ENCODE peak calls at places on chromosomes 12 and 14, in nine cellular contexts. One of them, this sample, is unnamed.

GRCh38 chr12:69332815-69333358 is 15.3 kb upstream of the LYZ start:
- DNase-seq in left ventricle myocardium inferior: no peak
- DNase-seq in sigmoid colon: no peak
- DNase-seq in psoas muscle: no peak
- DNase-seq in SK-N-SH: no peak
- DNase-seq in CD4-positive, alpha-beta T cell: no peak
- DNase-seq in ovary: no peak
- DNase-seq in PC-9: no peak
- DNase-seq in CD8-positive, alpha-beta memory T cell: no peak
- DNase-seq in this sample: no peak

GRCh38 chr14:98143566-98143965 is 1128.4 kb downstream of the BCL11B start:
- DNase-seq in CD4-positive, alpha-beta T cell: no peak
- DNase-seq in psoas muscle: no peak
- DNase-seq in PC-9: no peak
- DNase-seq in CD8-positive, alpha-beta memory T cell: no peak
- DNase-seq in sigmoid colon: no peak
- DNase-seq in SK-N-SH: no peak
- DNase-seq in left ventricle myocardium inferior: no peak
- DNase-seq in ovary: no peak
- DNase-seq in this sample: no peak

GRCh38 chr12:89345830-89346740 is 6.2 kb downstream of the DUSP6 start:
- DNase-seq in psoas muscle: peak
- DNase-seq in SK-N-SH: peak
- DNase-seq in sigmoid colon: peak
- DNase-seq in CD4-positive, alpha-beta T cell: no peak
- DNase-seq in CD8-positive, alpha-beta memory T cell: peak
- DNase-seq in PC-9: no peak
- DNase-seq in left ventricle myocardium inferior: peak
- DNase-seq in ovary: no peak
- DNase-seq in this sample: peak

GRCh38 chr12:19404232-19404880 is 34.9 kb upstream of the AEBP2 start:
- DNase-seq in ovary: no peak
- DNase-seq in CD4-positive, alpha-beta T cell: no peak
- DNase-seq in SK-N-SH: no peak
- DNase-seq in psoas muscle: no peak
- DNase-seq in PC-9: no peak
- DNase-seq in left ventricle myocardium inferior: no peak
- DNase-seq in CD8-positive, alpha-beta memory T cell: peak
- DNase-seq in sigmoid colon: no peak
- DNase-seq in this sample: no peak

GRCh38 chr12:2845280-2845679 is 10.4 kb upstream of the NRIP2 start:
- DNase-seq in left ventricle myocardium inferior: peak
- DNase-seq in sigmoid colon: no peak
- DNase-seq in ovary: peak
- DNase-seq in SK-N-SH: no peak
- DNase-seq in CD8-positive, alpha-beta memory T cell: no peak
- DNase-seq in psoas muscle: no peak
- DNase-seq in PC-9: no peak
- DNase-seq in CD4-positive, alpha-beta T cell: no peak
- DNase-seq in this sample: no peak

GRCh38 chr14:65025818-65026217 is 39.1 kb downstream of the FNTB start:
- DNase-seq in sigmoid colon: no peak
- DNase-seq in CD4-positive, alpha-beta T cell: no peak
- DNase-seq in PC-9: no peak
- DNase-seq in psoas muscle: no peak
- DNase-seq in left ventricle myocardium inferior: no peak
- DNase-seq in ovary: no peak
- DNase-seq in CD8-positive, alpha-beta memory T cell: no peak
- DNase-seq in SK-N-SH: no peak
- DNase-seq in this sample: no peak

GRCh38 chr12:99957866-99958466 is 26.8 kb downstream of the ANKS1B start:
- DNase-seq in CD8-positive, alpha-beta memory T cell: no peak
- DNase-seq in psoas muscle: no peak
- DNase-seq in left ventricle myocardium inferior: no peak
- DNase-seq in ovary: no peak
- DNase-seq in SK-N-SH: no peak
- DNase-seq in PC-9: no peak
- DNase-seq in sigmoid colon: no peak
- DNase-seq in CD4-positive, alpha-beta T cell: no peak
- DNase-seq in this sample: no peak

GRCh38 chr12:2764398-2764797 is 30.4 kb upstream of the FKBP4 start:
- DNase-seq in CD8-positive, alpha-beta memory T cell: no peak
- DNase-seq in psoas muscle: no peak
- DNase-seq in SK-N-SH: no peak
- DNase-seq in CD4-positive, alpha-beta T cell: no peak
- DNase-seq in ovary: no peak
- DNase-seq in PC-9: no peak
- DNase-seq in left ventricle myocardium inferior: no peak
- DNase-seq in sigmoid colon: no peak
- DNase-seq in this sample: no peak

GRCh38 chr14:100498068-100498467 is 89.1 kb downstream of the BEGAIN start:
- DNase-seq in CD8-positive, alpha-beta memory T cell: no peak
- DNase-seq in PC-9: no peak
- DNase-seq in ovary: no peak
- DNase-seq in SK-N-SH: no peak
- DNase-seq in CD4-positive, alpha-beta T cell: no peak
- DNase-seq in left ventricle myocardium inferior: no peak
- DNase-seq in sigmoid colon: no peak
- DNase-seq in psoas muscle: no peak
- DNase-seq in this sample: no peak

GRCh38 chr14:68685419-68686211 is 107.3 kb downstream of the ZFP36L1 start:
- DNase-seq in psoas muscle: peak
- DNase-seq in sigmoid colon: peak
- DNase-seq in CD8-positive, alpha-beta memory T cell: peak
- DNase-seq in ovary: no peak
- DNase-seq in SK-N-SH: no peak
- DNase-seq in CD4-positive, alpha-beta T cell: peak
- DNase-seq in PC-9: peak
- DNase-seq in left ventricle myocardium inferior: no peak
- DNase-seq in this sample: peak

GRCh38 chr12:108133482-108133881 is 4.4 kb downstream of the WSCD2 start:
- DNase-seq in SK-N-SH: no peak
- DNase-seq in CD4-positive, alpha-beta T cell: no peak
- DNase-seq in CD8-positive, alpha-beta memory T cell: no peak
- DNase-seq in ovary: no peak
- DNase-seq in PC-9: no peak
- DNase-seq in left ventricle myocardium inferior: peak
- DNase-seq in psoas muscle: no peak
- DNase-seq in sigmoid colon: no peak
- DNase-seq in this sample: no peak

GRCh38 chr12:16118586-16118985 is 158.9 kb downstream of the SLC15A5 start:
- DNase-seq in CD4-positive, alpha-beta T cell: no peak
- DNase-seq in left ventricle myocardium inferior: no peak
- DNase-seq in ovary: no peak
- DNase-seq in psoas muscle: no peak
- DNase-seq in CD8-positive, alpha-beta memory T cell: no peak
- DNase-seq in PC-9: no peak
- DNase-seq in sigmoid colon: no peak
- DNase-seq in SK-N-SH: no peak
- DNase-seq in this sample: no peak

GRCh38 chr12:111102062-111102735 is 181.8 kb upstream of the MYL2 start:
- DNase-seq in sigmoid colon: no peak
- DNase-seq in SK-N-SH: no peak
- DNase-seq in ovary: no peak
- DNase-seq in CD4-positive, alpha-beta T cell: no peak
- DNase-seq in CD8-positive, alpha-beta memory T cell: no peak
- DNase-seq in PC-9: no peak
- DNase-seq in psoas muscle: no peak
- DNase-seq in left ventricle myocardium inferior: no peak
- DNase-seq in this sample: peak

GRCh38 chr12:111100003-111100402 is 179.6 kb upstream of the MYL2 start:
- DNase-seq in ovary: no peak
- DNase-seq in SK-N-SH: no peak
- DNase-seq in left ventricle myocardium inferior: no peak
- DNase-seq in psoas muscle: no peak
- DNase-seq in PC-9: no peak
- DNase-seq in sigmoid colon: no peak
- DNase-seq in CD8-positive, alpha-beta memory T cell: no peak
- DNase-seq in CD4-positive, alpha-beta T cell: no peak
- DNase-seq in this sample: no peak

GRCh38 chr12:111100554-111100953 is 180.2 kb upstream of the MYL2 start:
- DNase-seq in CD8-positive, alpha-beta memory T cell: no peak
- DNase-seq in left ventricle myocardium inferior: no peak
- DNase-seq in CD4-positive, alpha-beta T cell: no peak
- DNase-seq in psoas muscle: no peak
- DNase-seq in SK-N-SH: no peak
- DNase-seq in sigmoid colon: no peak
- DNase-seq in PC-9: no peak
- DNase-seq in ovary: no peak
- DNase-seq in this sample: no peak

GRCh38 chr12:111101003-111101402 is 180.6 kb upstream of the MYL2 start:
- DNase-seq in CD4-positive, alpha-beta T cell: no peak
- DNase-seq in psoas muscle: no peak
- DNase-seq in PC-9: no peak
- DNase-seq in CD8-positive, alpha-beta memory T cell: no peak
- DNase-seq in SK-N-SH: peak
- DNase-seq in sigmoid colon: no peak
- DNase-seq in ovary: no peak
- DNase-seq in left ventricle myocardium inferior: no peak
- DNase-seq in this sample: no peak

GRCh38 chr12:111099186-111099585 is 178.8 kb upstream of the MYL2 start:
- DNase-seq in PC-9: no peak
- DNase-seq in psoas muscle: no peak
- DNase-seq in CD8-positive, alpha-beta memory T cell: no peak
- DNase-seq in sigmoid colon: no peak
- DNase-seq in SK-N-SH: no peak
- DNase-seq in left ventricle myocardium inferior: no peak
- DNase-seq in ovary: no peak
- DNase-seq in CD4-positive, alpha-beta T cell: no peak
- DNase-seq in this sample: no peak
- H3K27ac ChIP-seq in PC-9: no peak
- H3K27ac ChIP-seq in psoas muscle: no peak
- H3K27ac ChIP-seq in CD8-positive, alpha-beta memory T cell: no peak
- H3K27ac ChIP-seq in sigmoid colon: no peak
- H3K27ac ChIP-seq in SK-N-SH: no peak
- H3K27ac ChIP-seq in left ventricle myocardium inferior: no peak
- H3K27ac ChIP-seq in ovary: no peak
- H3K27ac ChIP-seq in CD4-positive, alpha-beta T cell: no peak
- H3K27ac ChIP-seq in this sample: no peak

GRCh38 chr14:21476925-21477681 is at the start of the genes RAB2B and TOX4:
- DNase-seq in SK-N-SH: peak
- DNase-seq in psoas muscle: peak
- DNase-seq in CD8-positive, alpha-beta memory T cell: peak
- DNase-seq in PC-9: peak
- DNase-seq in sigmoid colon: peak
- DNase-seq in ovary: peak
- DNase-seq in CD4-positive, alpha-beta T cell: peak
- DNase-seq in left ventricle myocardium inferior: peak
- DNase-seq in this sample: peak

GRCh38 chr14:21475767-21476525 is 813 bp downstream of the RAB2B start:
- DNase-seq in left ventricle myocardium inferior: no peak
- DNase-seq in SK-N-SH: no peak
- DNase-seq in psoas muscle: no peak
- DNase-seq in CD8-positive, alpha-beta memory T cell: no peak
- DNase-seq in sigmoid colon: no peak
- DNase-seq in ovary: no peak
- DNase-seq in CD4-positive, alpha-beta T cell: no peak
- DNase-seq in PC-9: no peak
- DNase-seq in this sample: no peak

DNA sequence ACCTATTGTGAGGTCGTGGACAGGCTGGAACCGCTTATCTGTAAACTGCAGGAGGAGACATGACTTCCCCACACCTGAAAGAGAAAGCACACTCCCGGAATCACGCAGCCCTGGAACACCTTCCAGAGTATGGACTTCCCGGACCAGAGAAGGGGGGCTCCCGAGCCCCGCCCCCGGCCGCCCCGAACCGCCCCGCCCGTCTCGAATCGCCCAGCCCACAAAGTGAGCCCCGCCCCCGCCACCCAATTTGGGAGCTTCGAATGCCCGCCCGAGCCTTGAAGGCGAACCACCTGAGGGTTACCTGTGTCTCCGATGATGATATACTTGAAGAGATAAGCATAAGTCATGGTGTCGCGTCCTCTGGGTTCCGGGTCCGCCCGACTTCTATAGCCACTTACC is 234 bp downstream of the RAB2B start:
- DNase-seq in PC-9: peak
- DNase-seq in SK-N-SH: peak
- DNase-seq in CD4-positive, alpha-beta T cell: peak
- DNase-seq in CD8-positive, alpha-beta memory T cell: no peak
- DNase-seq in psoas muscle: peak
- DNase-seq in left ventricle myocardium inferior: peak
- DNase-seq in sigmoid colon: peak
- DNase-seq in ovary: peak
- DNase-seq in this sample: no peak
- H3K27ac ChIP-seq in PC-9: peak
- H3K27ac ChIP-seq in SK-N-SH: peak
- H3K27ac ChIP-seq in CD4-positive, alpha-beta T cell: peak
- H3K27ac ChIP-seq in CD8-positive, alpha-beta memory T cell: peak
- H3K27ac ChIP-seq in psoas muscle: peak
- H3K27ac ChIP-seq in left ventricle myocardium inferior: peak
- H3K27ac ChIP-seq in sigmoid colon: peak
- H3K27ac ChIP-seq in ovary: peak
- H3K27ac ChIP-seq in this sample: peak

GRCh38 chr12:101782544-101782855 is 43.2 kb upstream of the SYCP3 start:
- DNase-seq in PC-9: no peak
- DNase-seq in ovary: no peak
- DNase-seq in sigmoid colon: no peak
- DNase-seq in CD8-positive, alpha-beta memory T cell: no peak
- DNase-seq in psoas muscle: no peak
- DNase-seq in SK-N-SH: no peak
- DNase-seq in left ventricle myocardium inferior: no peak
- DNase-seq in CD4-positive, alpha-beta T cell: no peak
- DNase-seq in this sample: no peak
- H3K27ac ChIP-seq in PC-9: no peak
- H3K27ac ChIP-seq in ovary: no peak
- H3K27ac ChIP-seq in sigmoid colon: no peak
- H3K27ac ChIP-seq in CD8-positive, alpha-beta memory T cell: no peak
- H3K27ac ChIP-seq in psoas muscle: peak
- H3K27ac ChIP-seq in SK-N-SH: no peak
- H3K27ac ChIP-seq in left ventricle myocardium inferior: peak
- H3K27ac ChIP-seq in CD4-positive, alpha-beta T cell: no peak
- H3K27ac ChIP-seq in this sample: no peak

DNA sequence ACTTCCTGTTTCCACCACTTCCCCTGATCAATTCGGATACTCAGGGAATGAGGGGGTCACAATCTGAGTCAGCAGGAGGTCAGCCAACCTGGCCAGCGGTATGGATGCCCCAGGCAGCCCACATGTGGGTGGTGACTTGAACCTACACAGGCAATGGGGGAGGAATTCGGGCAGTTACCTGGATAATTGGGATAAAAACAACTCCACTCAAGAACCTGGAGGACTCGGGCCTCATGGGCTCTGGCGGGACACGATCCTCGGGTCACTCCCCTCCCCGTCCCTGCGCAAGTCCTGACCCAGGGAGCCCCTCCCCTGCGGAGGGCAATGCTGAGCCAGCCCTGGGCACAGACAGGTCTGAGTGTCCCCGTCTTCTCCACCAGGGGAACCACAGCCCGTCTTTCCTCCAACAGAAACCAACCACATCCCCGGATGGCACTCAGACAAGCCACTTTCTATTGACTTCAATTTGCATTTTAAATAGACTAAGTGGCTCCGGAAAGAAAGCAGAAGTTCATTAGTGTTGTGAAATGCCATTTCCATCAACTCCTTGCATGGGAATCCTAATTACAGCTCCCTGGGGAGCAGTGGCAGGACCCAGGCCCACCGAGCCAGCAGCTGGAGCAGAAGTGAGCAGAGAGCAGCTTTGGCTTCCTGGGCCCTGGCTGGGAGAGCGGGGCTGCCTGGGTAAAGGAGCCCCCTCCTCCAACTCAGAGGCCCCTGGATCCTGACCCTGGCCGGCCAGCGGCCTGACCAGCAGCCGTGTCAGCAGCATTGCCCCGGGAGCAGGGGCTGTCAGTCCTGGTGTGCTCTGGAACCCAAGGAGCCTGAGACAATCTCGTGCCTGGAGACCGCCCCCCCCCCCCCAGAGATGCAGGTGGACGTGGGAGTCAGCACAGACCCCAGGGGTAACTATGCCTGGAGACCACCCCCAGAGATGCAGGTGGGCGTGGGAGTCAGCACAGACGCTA is 374.1 kb downstream of the ADGRD1 start:
- DNase-seq in PC-9: no peak
- DNase-seq in sigmoid colon: no peak
- DNase-seq in left ventricle myocardium inferior: no peak
- DNase-seq in psoas muscle: no peak
- DNase-seq in ovary: no peak
- DNase-seq in CD8-positive, alpha-beta memory T cell: no peak
- DNase-seq in CD4-positive, alpha-beta T cell: no peak
- DNase-seq in SK-N-SH: peak
- DNase-seq in this sample: no peak
- H3K27ac ChIP-seq in PC-9: no peak
- H3K27ac ChIP-seq in sigmoid colon: no peak
- H3K27ac ChIP-seq in left ventricle myocardium inferior: no peak
- H3K27ac ChIP-seq in psoas muscle: no peak
- H3K27ac ChIP-seq in ovary: no peak
- H3K27ac ChIP-seq in CD8-positive, alpha-beta memory T cell: no peak
- H3K27ac ChIP-seq in CD4-positive, alpha-beta T cell: no peak
- H3K27ac ChIP-seq in SK-N-SH: no peak
- H3K27ac ChIP-seq in this sample: no peak